ENCODE peak calls at places on chromosomes 6 and 20, in nine cellular contexts. One of them, this sample, is unnamed.

GRCh38 chr6:4774715-4775590 is 1.3 kb upstream of the CDYL start:
- DNase-seq in non-pigmented ciliary epithelial cell: no peak
- DNase-seq in Peyer's patch: peak
- DNase-seq in HS-27A: no peak
- DNase-seq in sciatic nerve: peak
- DNase-seq in GM20000: no peak
- DNase-seq in ELR: no peak
- DNase-seq in hippocampal formation: no peak
- DNase-seq in heart left ventricle: peak
- DNase-seq in this sample: no peak

GRCh38 chr6:99588618-99589289 is 17.9 kb upstream of the PRDM13 start:
- DNase-seq in non-pigmented ciliary epithelial cell: no peak
- DNase-seq in Peyer's patch: peak
- DNase-seq in HS-27A: no peak
- DNase-seq in sciatic nerve: peak
- DNase-seq in GM20000: peak
- DNase-seq in ELR: peak
- DNase-seq in hippocampal formation: peak
- DNase-seq in heart left ventricle: peak
- DNase-seq in this sample: peak

GRCh38 chr6:31053873-31054272 is 43.6 kb downstream of the MUC22 start:
- DNase-seq in non-pigmented ciliary epithelial cell: no peak
- DNase-seq in Peyer's patch: no peak
- DNase-seq in HS-27A: no peak
- DNase-seq in sciatic nerve: no peak
- DNase-seq in GM20000: no peak
- DNase-seq in ELR: no peak
- DNase-seq in hippocampal formation: no peak
- DNase-seq in heart left ventricle: no peak
- DNase-seq in this sample: no peak

GRCh38 chr6:10617008-10617696 is 77.3 kb downstream of the C6orf52 start:
- DNase-seq in non-pigmented ciliary epithelial cell: no peak
- DNase-seq in Peyer's patch: no peak
- DNase-seq in HS-27A: no peak
- DNase-seq in sciatic nerve: no peak
- DNase-seq in GM20000: no peak
- DNase-seq in ELR: no peak
- DNase-seq in hippocampal formation: no peak
- DNase-seq in heart left ventricle: peak
- DNase-seq in this sample: no peak

GRCh38 chr20:1392443-1392692 is 486 bp downstream of the FKBP1A start:
- DNase-seq in non-pigmented ciliary epithelial cell: no peak
- DNase-seq in Peyer's patch: no peak
- DNase-seq in HS-27A: no peak
- DNase-seq in sciatic nerve: no peak
- DNase-seq in GM20000: no peak
- DNase-seq in ELR: no peak
- DNase-seq in hippocampal formation: no peak
- DNase-seq in heart left ventricle: no peak
- DNase-seq in this sample: no peak

GRCh38 chr6:15897063-15897934 is 231.6 kb upstream of the MYLIP start:
- DNase-seq in non-pigmented ciliary epithelial cell: no peak
- DNase-seq in Peyer's patch: no peak
- DNase-seq in HS-27A: no peak
- DNase-seq in sciatic nerve: no peak
- DNase-seq in GM20000: no peak
- DNase-seq in ELR: peak
- DNase-seq in hippocampal formation: peak
- DNase-seq in heart left ventricle: no peak
- DNase-seq in this sample: peak

GRCh38 chr6:44699851-44700250 is 312.3 kb downstream of the CDC5L start:
- DNase-seq in non-pigmented ciliary epithelial cell: no peak
- DNase-seq in Peyer's patch: no peak
- DNase-seq in HS-27A: no peak
- DNase-seq in sciatic nerve: no peak
- DNase-seq in GM20000: no peak
- DNase-seq in ELR: peak
- DNase-seq in hippocampal formation: no peak
- DNase-seq in heart left ventricle: no peak
- DNase-seq in this sample: peak

GRCh38 chr6:16765235-16765634 is 4.0 kb upstream of the ATXN1 start:
- DNase-seq in non-pigmented ciliary epithelial cell: no peak
- DNase-seq in Peyer's patch: no peak
- DNase-seq in HS-27A: no peak
- DNase-seq in sciatic nerve: no peak
- DNase-seq in GM20000: no peak
- DNase-seq in ELR: no peak
- DNase-seq in hippocampal formation: no peak
- DNase-seq in heart left ventricle: no peak
- DNase-seq in this sample: no peak

GRCh38 chr6:149454405-149454848 is 30.4 kb downstream of the ZC3H12D start:
- DNase-seq in non-pigmented ciliary epithelial cell: no peak
- DNase-seq in Peyer's patch: peak
- DNase-seq in HS-27A: peak
- DNase-seq in sciatic nerve: peak
- DNase-seq in GM20000: no peak
- DNase-seq in ELR: peak
- DNase-seq in hippocampal formation: peak
- DNase-seq in heart left ventricle: peak
- DNase-seq in this sample: peak

GRCh38 chr20:23011008-23011721 is 23.9 kb upstream of the SSTR4 start:
- DNase-seq in non-pigmented ciliary epithelial cell: no peak
- DNase-seq in Peyer's patch: no peak
- DNase-seq in HS-27A: no peak
- DNase-seq in sciatic nerve: no peak
- DNase-seq in GM20000: no peak
- DNase-seq in ELR: no peak
- DNase-seq in hippocampal formation: no peak
- DNase-seq in heart left ventricle: no peak
- DNase-seq in this sample: no peak

GRCh38 chr6:22010102-22010501 is 286.7 kb downstream of the PRL start:
- DNase-seq in non-pigmented ciliary epithelial cell: no peak
- DNase-seq in Peyer's patch: no peak
- DNase-seq in HS-27A: no peak
- DNase-seq in sciatic nerve: no peak
- DNase-seq in GM20000: no peak
- DNase-seq in ELR: no peak
- DNase-seq in hippocampal formation: no peak
- DNase-seq in heart left ventricle: no peak
- DNase-seq in this sample: no peak

GRCh38 chr20:57743450-57744095 is 33.8 kb upstream of the PMEPA1 start:
- DNase-seq in non-pigmented ciliary epithelial cell: no peak
- DNase-seq in Peyer's patch: no peak
- DNase-seq in HS-27A: no peak
- DNase-seq in sciatic nerve: no peak
- DNase-seq in GM20000: no peak
- DNase-seq in ELR: no peak
- DNase-seq in hippocampal formation: no peak
- DNase-seq in heart left ventricle: no peak
- DNase-seq in this sample: peak

GRCh38 chr6:109139109-109139508 is 43.8 kb downstream of the CEP57L1 start:
- DNase-seq in non-pigmented ciliary epithelial cell: peak
- DNase-seq in Peyer's patch: no peak
- DNase-seq in HS-27A: no peak
- DNase-seq in sciatic nerve: no peak
- DNase-seq in GM20000: no peak
- DNase-seq in ELR: peak
- DNase-seq in hippocampal formation: no peak
- DNase-seq in heart left ventricle: no peak
- DNase-seq in this sample: peak

GRCh38 chr6:31270788-31271640 is 878 bp downstream of the HLA-C start:
- DNase-seq in non-pigmented ciliary epithelial cell: no peak
- DNase-seq in Peyer's patch: peak
- DNase-seq in HS-27A: no peak
- DNase-seq in sciatic nerve: peak
- DNase-seq in GM20000: peak
- DNase-seq in ELR: peak
- DNase-seq in hippocampal formation: no peak
- DNase-seq in heart left ventricle: peak
- DNase-seq in this sample: peak

GRCh38 chr6:169047345-169047744 is 206.3 kb downstream of the THBS2 start:
- DNase-seq in non-pigmented ciliary epithelial cell: no peak
- DNase-seq in Peyer's patch: no peak
- DNase-seq in HS-27A: no peak
- DNase-seq in sciatic nerve: no peak
- DNase-seq in GM20000: no peak
- DNase-seq in ELR: no peak
- DNase-seq in hippocampal formation: no peak
- DNase-seq in heart left ventricle: no peak
- DNase-seq in this sample: no peak

GRCh38 chr6:43070028-43070632 is 6.0 kb upstream of the PTK7 start:
- DNase-seq in non-pigmented ciliary epithelial cell: no peak
- DNase-seq in Peyer's patch: no peak
- DNase-seq in HS-27A: no peak
- DNase-seq in sciatic nerve: no peak
- DNase-seq in GM20000: peak
- DNase-seq in ELR: peak
- DNase-seq in hippocampal formation: no peak
- DNase-seq in heart left ventricle: no peak
- DNase-seq in this sample: peak

GRCh38 chr20:1928782-1929181 is 33.6 kb downstream of the SIRPA start:
- DNase-seq in non-pigmented ciliary epithelial cell: no peak
- DNase-seq in Peyer's patch: no peak
- DNase-seq in HS-27A: no peak
- DNase-seq in sciatic nerve: no peak
- DNase-seq in GM20000: no peak
- DNase-seq in ELR: no peak
- DNase-seq in hippocampal formation: no peak
- DNase-seq in heart left ventricle: no peak
- DNase-seq in this sample: no peak

GRCh38 chr6:2877057-2877882 is 25.8 kb downstream of the SERPINB9 start:
- DNase-seq in non-pigmented ciliary epithelial cell: no peak
- DNase-seq in Peyer's patch: no peak
- DNase-seq in HS-27A: no peak
- DNase-seq in sciatic nerve: no peak
- DNase-seq in GM20000: no peak
- DNase-seq in ELR: peak
- DNase-seq in hippocampal formation: no peak
- DNase-seq in heart left ventricle: peak
- DNase-seq in this sample: peak

GRCh38 chr20:1802385-1803215 is 92.6 kb upstream of the SIRPA start:
- DNase-seq in non-pigmented ciliary epithelial cell: no peak
- DNase-seq in Peyer's patch: peak
- DNase-seq in HS-27A: no peak
- DNase-seq in sciatic nerve: peak
- DNase-seq in GM20000: peak
- DNase-seq in ELR: peak
- DNase-seq in hippocampal formation: peak
- DNase-seq in heart left ventricle: peak
- DNase-seq in this sample: peak

GRCh38 chr20:33518071-33518470 is 28.2 kb downstream of the CBFA2T2 start:
- DNase-seq in non-pigmented ciliary epithelial cell: peak
- DNase-seq in Peyer's patch: no peak
- DNase-seq in HS-27A: peak
- DNase-seq in sciatic nerve: no peak
- DNase-seq in GM20000: no peak
- DNase-seq in ELR: peak
- DNase-seq in hippocampal formation: no peak
- DNase-seq in heart left ventricle: no peak
- DNase-seq in this sample: peak

GRCh38 chr6:112037783-112038216 is 16.1 kb upstream of the CCN6 start:
- DNase-seq in non-pigmented ciliary epithelial cell: peak
- DNase-seq in Peyer's patch: peak
- DNase-seq in HS-27A: peak
- DNase-seq in sciatic nerve: peak
- DNase-seq in GM20000: no peak
- DNase-seq in ELR: peak
- DNase-seq in hippocampal formation: peak
- DNase-seq in heart left ventricle: no peak
- DNase-seq in this sample: peak

GRCh38 chr6:146923434-146923833 is 280.8 kb upstream of the STXBP5 start:
- DNase-seq in non-pigmented ciliary epithelial cell: no peak
- DNase-seq in Peyer's patch: no peak
- DNase-seq in HS-27A: no peak
- DNase-seq in sciatic nerve: no peak
- DNase-seq in GM20000: no peak
- DNase-seq in ELR: no peak
- DNase-seq in hippocampal formation: no peak
- DNase-seq in heart left ventricle: no peak
- DNase-seq in this sample: no peak

GRCh38 chr20:62666736-62667529 is 24.6 kb downstream of the SLCO4A1 start:
- DNase-seq in non-pigmented ciliary epithelial cell: no peak
- DNase-seq in Peyer's patch: peak
- DNase-seq in HS-27A: no peak
- DNase-seq in sciatic nerve: peak
- DNase-seq in GM20000: no peak
- DNase-seq in ELR: peak
- DNase-seq in hippocampal formation: peak
- DNase-seq in heart left ventricle: no peak
- DNase-seq in this sample: peak

GRCh38 chr6:97322226-97322625 is 39.2 kb upstream of the MMS22L start:
- DNase-seq in non-pigmented ciliary epithelial cell: no peak
- DNase-seq in Peyer's patch: no peak
- DNase-seq in HS-27A: no peak
- DNase-seq in sciatic nerve: no peak
- DNase-seq in GM20000: no peak
- DNase-seq in ELR: peak
- DNase-seq in hippocampal formation: no peak
- DNase-seq in heart left ventricle: no peak
- DNase-seq in this sample: no peak

GRCh38 chr20:2816583-2817340 is 598 bp downstream of the TMEM239 start:
- DNase-seq in non-pigmented ciliary epithelial cell: no peak
- DNase-seq in Peyer's patch: peak
- DNase-seq in HS-27A: no peak
- DNase-seq in sciatic nerve: no peak
- DNase-seq in GM20000: no peak
- DNase-seq in ELR: no peak
- DNase-seq in hippocampal formation: no peak
- DNase-seq in heart left ventricle: no peak
- DNase-seq in this sample: no peak

GRCh38 chr6:157079774-157080173 is 243.5 kb downstream of the TMEM242 start:
- DNase-seq in non-pigmented ciliary epithelial cell: no peak
- DNase-seq in Peyer's patch: no peak
- DNase-seq in HS-27A: no peak
- DNase-seq in sciatic nerve: no peak
- DNase-seq in GM20000: no peak
- DNase-seq in ELR: no peak
- DNase-seq in hippocampal formation: no peak
- DNase-seq in heart left ventricle: no peak
- DNase-seq in this sample: no peak

GRCh38 chr6:35083507-35083906 is 57.6 kb downstream of the TCP11 start:
- DNase-seq in non-pigmented ciliary epithelial cell: no peak
- DNase-seq in Peyer's patch: peak
- DNase-seq in HS-27A: no peak
- DNase-seq in sciatic nerve: no peak
- DNase-seq in GM20000: no peak
- DNase-seq in ELR: no peak
- DNase-seq in hippocampal formation: no peak
- DNase-seq in heart left ventricle: no peak
- DNase-seq in this sample: no peak

GRCh38 chr6:149480502-149481280 is 4.1 kb downstream of the ZC3H12D start:
- DNase-seq in non-pigmented ciliary epithelial cell: no peak
- DNase-seq in Peyer's patch: peak
- DNase-seq in HS-27A: no peak
- DNase-seq in sciatic nerve: no peak
- DNase-seq in GM20000: no peak
- DNase-seq in ELR: no peak
- DNase-seq in hippocampal formation: no peak
- DNase-seq in heart left ventricle: no peak
- DNase-seq in this sample: no peak

GRCh38 chr20:49539481-49540231 is 28.3 kb downstream of the PTGIS start:
- DNase-seq in non-pigmented ciliary epithelial cell: no peak
- DNase-seq in Peyer's patch: no peak
- DNase-seq in HS-27A: no peak
- DNase-seq in sciatic nerve: no peak
- DNase-seq in GM20000: no peak
- DNase-seq in ELR: no peak
- DNase-seq in hippocampal formation: no peak
- DNase-seq in heart left ventricle: no peak
- DNase-seq in this sample: no peak

GRCh38 chr6:161486326-161486725 is 212.5 kb upstream of the AGPAT4 start:
- DNase-seq in non-pigmented ciliary epithelial cell: peak
- DNase-seq in Peyer's patch: no peak
- DNase-seq in HS-27A: no peak
- DNase-seq in sciatic nerve: no peak
- DNase-seq in GM20000: no peak
- DNase-seq in ELR: peak
- DNase-seq in hippocampal formation: no peak
- DNase-seq in heart left ventricle: no peak
- DNase-seq in this sample: peak

GRCh38 chr6:106728296-106728870 is 99.0 kb downstream of the QRSL1 start:
- DNase-seq in non-pigmented ciliary epithelial cell: no peak
- DNase-seq in Peyer's patch: no peak
- DNase-seq in HS-27A: no peak
- DNase-seq in sciatic nerve: no peak
- DNase-seq in GM20000: no peak
- DNase-seq in ELR: no peak
- DNase-seq in hippocampal formation: no peak
- DNase-seq in heart left ventricle: no peak
- DNase-seq in this sample: peak